ENCODE peak calls at places on chromosomes 2 and 18, in five cellular contexts. W is HCT116, T is K562, N is endothelial cell of umbilical vein, C is A549. D is an unnamed sample.

GRCh38 chr2:24083567-24084385 is 858 bp downstream of the TP53I3 start:
- DNase-seq in W (peak; percentile 76), T (peak; percentile 63), N (peak; percentile 85), C (peak; percentile 92), D (peak; percentile 30)

GRCh38 chr2:199431748-199432213 is 26.0 kb downstream of the SATB2 start:
- DNase-seq in W (peak; percentile 58), T (no peak), N (peak; percentile 72), C (no peak), D (peak; percentile 17)

GRCh38 chr2:10407841-10408648 is 40.1 kb downstream of the ODC1 start:
- DNase-seq in W (peak; percentile 72), T (peak; percentile 87), N (peak; percentile 43), C (peak; percentile 89), D (peak; percentile 97)

GRCh38 chr2:33275689-33276444 is 200.6 kb upstream of the RASGRP3 start:
- DNase-seq in W (peak; percentile 6), T (peak; percentile 54), N (peak; percentile 80), C (peak; percentile 93), D (peak; percentile 41)

GRCh38 chr2:47379384-47379783 is 23.6 kb upstream of the MSH2 start:
- DNase-seq in W (no peak), T (no peak), N (no peak), C (no peak), D (no peak)

GRCh38 chr2:17979707-17980106 is 101.2 kb downstream of the KCNS3 start:
- DNase-seq in W (no peak), T (no peak), N (no peak), C (no peak), D (no peak)

GRCh38 chr2:55734726-55735125 is 41.1 kb upstream of the PNPT1 start:
- DNase-seq in W (no peak), T (no peak), N (no peak), C (no peak), D (no peak)

GRCh38 chr2:28370355-28370754 is 22.3 kb upstream of the FOSL2 start:
- DNase-seq in W (no peak), T (no peak), N (no peak), C (no peak), D (peak; percentile 60)

GRCh38 chr2:73239776-73240175 is 5.7 kb downstream of the CCT7 start:
- DNase-seq in W (no peak), T (no peak), N (peak; percentile 77), C (no peak), D (no peak)

GRCh38 chr18:11807233-11807632 is 44.0 kb upstream of the CHMP1B start:
- DNase-seq in W (no peak), T (no peak), N (no peak), C (no peak), D (no peak)

GRCh38 chr2:128435576-128436497 is 117.2 kb upstream of the HS6ST1 start:
- DNase-seq in W (no peak), T (no peak), N (no peak), C (no peak), D (peak; percentile 67)

GRCh38 chr2:217106650-217107014 is 246.8 kb upstream of the TNP1 start:
- DNase-seq in W (peak; percentile 27), T (peak; percentile 37), N (no peak), C (no peak), D (no peak)

GRCh38 chr18:34787931-34788532 is 77.9 kb downstream of the DTNA start:
- DNase-seq in W (peak; percentile 59), T (peak; percentile 57), N (peak; percentile 80), C (peak; percentile 25), D (peak; percentile 64)

GRCh38 chr2:55063226-55063625 is 13.0 kb upstream of the RTN4 start:
- DNase-seq in W (no peak), T (no peak), N (no peak), C (no peak), D (peak; percentile 31)

GRCh38 chr2:6866239-6866745 is 585 bp upstream of the CMPK2 start:
- DNase-seq in W (peak; percentile 27), T (peak; percentile 36), N (peak; percentile 6), C (peak; percentile 44), D (peak; percentile 72)

GRCh38 chr18:2794159-2794558 is 52.6 kb upstream of the EMILIN2 start:
- DNase-seq in W (no peak), T (no peak), N (no peak), C (no peak), D (no peak)

GRCh38 chr18:47928466-47928865 is 2.0 kb downstream of the SMAD2 start:
- DNase-seq in W (no peak), T (no peak), N (peak; percentile 55), C (no peak), D (no peak)

GRCh38 chr2:108560895-108561530 is 26.7 kb downstream of the LIMS1 start:
- DNase-seq in W (no peak), T (no peak), N (no peak), C (no peak), D (no peak)

GRCh38 chr2:174340400-174341300 is 5.9 kb downstream of the SP9 start:
- DNase-seq in W (no peak), T (no peak), N (no peak), C (no peak), D (peak; percentile 36)

GRCh38 chr2:235856820-235857185 is 311.4 kb downstream of the GBX2 start:
- DNase-seq in W (no peak), T (no peak), N (no peak), C (no peak), D (no peak)

GRCh38 chr18:12336887-12337286 is 28.8 kb downstream of the TUBB6 start:
- DNase-seq in W (no peak), T (no peak), N (no peak), C (no peak), D (no peak)

GRCh38 chr2:197113221-197113831 is 186.8 kb upstream of the PGAP1 start:
- DNase-seq in W (peak; percentile 18), T (peak; percentile 9), N (peak; percentile 65), C (peak; percentile 24), D (peak; percentile 48)

GRCh38 chr2:21422050-21422449 is 298.3 kb downstream of the TDRD15 start:
- DNase-seq in W (no peak), T (peak; percentile 32), N (no peak), C (no peak), D (peak; percentile 65)

DNA sequence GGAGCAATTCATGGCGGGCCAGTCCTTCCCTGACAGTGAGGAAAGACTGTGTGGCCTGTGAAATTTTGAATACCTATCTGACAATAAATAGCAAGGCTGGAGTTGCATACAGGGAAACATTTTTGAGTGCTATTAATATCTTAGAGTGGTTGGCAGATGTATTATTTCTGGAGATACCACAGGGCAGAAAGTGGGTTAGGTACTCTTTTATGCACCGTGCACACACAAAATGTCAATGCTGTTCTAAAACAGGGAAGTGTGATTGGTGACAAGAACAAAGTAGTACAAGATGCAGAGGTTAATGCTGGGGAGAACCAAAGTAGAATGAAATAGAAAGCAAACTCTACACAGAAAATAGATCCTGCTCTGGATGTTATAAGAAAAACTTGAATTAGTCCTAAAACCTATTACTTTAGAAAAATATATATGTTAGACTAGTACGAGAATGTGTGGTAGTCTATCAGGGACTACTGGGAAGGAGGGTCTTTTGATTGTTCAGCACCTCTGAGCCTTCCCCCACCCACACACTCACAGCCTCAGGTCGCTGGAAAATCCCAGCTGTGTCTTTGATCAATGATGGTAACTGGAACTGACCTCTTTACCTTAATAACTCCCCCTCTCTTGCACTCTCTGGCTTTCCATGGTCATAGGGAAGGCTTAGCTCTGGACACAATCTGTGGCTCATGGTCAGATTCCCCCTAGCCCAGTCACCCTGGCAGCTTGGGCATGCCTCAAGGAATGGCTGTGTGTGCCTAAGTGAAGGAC is 58.2 kb downstream of the SERPINB8 start:
- DNase-seq in W (no peak), T (no peak), N (no peak), C (no peak), D (no peak)
- TF ChIP-seq MAX in W (no peak), T (no peak), N (no peak), C (no peak), D (no peak)

GRCh38 chr2:195658541-195658890 is 1.5 kb downstream of the SLC39A10 start:
- DNase-seq in W (no peak), T (no peak), N (peak; percentile 85), C (peak; percentile 51), D (peak; percentile 64)

GRCh38 chr2:195656859-195657633 is at the start of gene SLC39A10:
- DNase-seq in W (peak; percentile 95), T (peak; percentile 85), N (peak; percentile 100), C (peak; percentile 77), D (peak; percentile 98)

GRCh38 chr2:195659114-195659513 is 2.1 kb downstream of the SLC39A10 start:
- DNase-seq in W (no peak), T (no peak), N (peak; percentile 8), C (no peak), D (peak; percentile 81)

GRCh38 chr2:195656131-195656858 is 731 bp upstream of the SLC39A10 start:
- DNase-seq in W (no peak), T (peak; percentile 6), N (no peak), C (no peak), D (peak; percentile 61)

GRCh38 chr2:195657634-195658540 is 861 bp downstream of the SLC39A10 start:
- DNase-seq in W (no peak), T (peak; percentile 62), N (peak; percentile 82), C (peak; percentile 23), D (peak; percentile 90)
- TF ChIP-seq POLR2A in W (no peak), T (peak; percentile 39), N (no peak), C (no peak), D (peak; percentile 56)

DNA sequence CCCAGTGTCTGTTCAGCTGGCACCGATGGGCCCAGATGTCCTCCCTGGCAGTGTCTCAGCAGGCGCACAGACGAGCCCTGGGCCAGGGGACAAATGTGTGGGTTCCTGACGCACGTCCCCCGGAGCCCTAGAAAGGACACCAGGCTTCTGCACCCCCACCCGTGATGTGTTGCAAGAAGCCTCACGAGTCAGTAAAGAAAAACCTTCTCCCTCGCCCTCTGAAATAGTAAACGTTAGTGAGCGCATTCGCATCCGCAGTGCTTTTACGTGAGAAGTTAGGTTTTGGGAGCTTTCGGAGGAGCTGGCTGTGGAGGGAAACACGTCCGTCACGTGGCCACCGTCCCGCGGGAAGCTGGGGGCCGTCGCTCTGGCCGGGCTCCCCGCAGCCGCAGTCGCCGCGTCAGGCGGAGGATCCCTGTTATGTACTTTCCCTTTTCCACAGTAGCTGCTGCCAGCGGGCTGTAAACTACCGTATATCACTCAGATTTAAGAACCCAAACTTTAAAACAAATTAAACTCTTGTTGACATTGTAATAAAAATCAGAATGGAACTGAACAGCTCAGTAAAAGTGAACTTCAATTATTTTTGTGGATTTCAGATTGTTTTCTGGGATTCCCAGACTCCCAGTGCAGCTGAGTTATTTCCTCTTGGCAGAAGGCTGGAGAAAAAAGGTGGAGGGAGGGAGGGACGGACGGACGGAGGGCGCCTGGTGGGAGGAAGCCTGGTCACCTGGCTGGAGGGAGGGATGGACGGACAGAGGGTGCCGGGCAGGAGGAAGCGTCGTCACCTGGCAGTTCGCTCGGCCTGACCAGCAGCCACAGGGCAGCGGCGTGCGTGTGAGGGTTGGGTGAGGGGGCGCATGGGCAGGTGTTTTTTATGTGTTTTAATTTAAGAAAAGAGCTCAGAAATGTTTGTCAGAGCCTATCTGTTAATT is 112.1 kb downstream of the NFATC1 start:
- DNase-seq in W (no peak), T (peak; percentile 9), N (peak; percentile 92), C (no peak), D (peak; percentile 36)
- H3K4me3 ChIP-seq in W (no peak overlapping the region), T (no peak overlapping the region), N (peak overlapping the region; percentile 44), C (no peak overlapping the region), D (no peak overlapping the region)

DNA sequence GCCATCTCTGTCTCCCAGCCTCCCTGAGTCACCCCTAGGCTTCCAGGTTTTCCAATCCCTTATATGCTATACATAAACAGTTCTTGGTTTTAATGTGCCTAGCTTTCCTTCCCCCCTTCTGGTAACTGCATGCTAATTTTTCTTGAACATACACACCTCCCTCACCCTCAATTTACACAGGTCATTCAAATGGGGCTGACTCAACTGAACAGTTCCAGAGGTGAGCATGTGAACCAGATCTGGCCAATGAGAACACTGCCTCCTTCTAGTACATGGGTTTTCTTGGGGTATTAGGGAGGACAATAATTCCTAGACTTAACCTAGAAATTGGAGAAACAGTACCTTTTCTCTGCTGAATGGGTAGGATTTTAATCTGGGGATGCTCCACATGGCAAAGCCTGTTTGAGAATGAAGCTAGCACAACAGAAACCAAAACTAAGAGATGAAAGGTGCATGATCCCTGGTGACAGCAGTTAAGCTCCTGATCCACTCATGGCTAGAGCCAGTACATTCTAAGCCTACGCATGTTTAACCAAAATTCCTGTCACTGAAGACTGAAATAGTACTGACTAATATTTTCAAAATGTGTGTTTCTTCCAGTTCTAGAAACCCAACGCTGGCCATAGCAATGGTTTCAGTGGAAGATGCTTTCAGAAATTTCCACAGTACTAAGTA is 11.8 kb downstream of the SLC25A12 start:
- DNase-seq in W (no peak), T (no peak), N (no peak), C (no peak), D (no peak)
- TF ChIP-seq MAX in W (no peak), T (no peak), N (no peak), C (no peak), D (no peak)